ENCODE peak calls at places on chromosomes 7 and 10, in six cellular contexts. B is neural progenitor cell; V is left lung; Z is effector memory CD4-positive, alpha-beta T cell; A is Panc1; U is naive thymus-derived CD4-positive, alpha-beta T cell. D is an unnamed sample. For H3K27me3, the result is how much of the 10 kb centered on the place peaks cover.

GRCh38 chr7:105742787-105743186 is 133.6 kb downstream of the ATXN7L1 start:
- DNase-seq in B (no peak), V (no peak), Z (no peak), A (no peak), U (no peak), D (no peak)

GRCh38 chr7:138699661-138700060 is 1.5 kb downstream of the SVOPL start:
- DNase-seq in B (no peak), V (no peak), Z (no peak), A (no peak), U (no peak), D (no peak)

GRCh38 chr10:13945760-13946460 is 359.1 kb downstream of the PRPF18 start:
- DNase-seq in B (no peak), V (no peak), Z (no peak), A (no peak), U (no peak), D (no peak)

GRCh38 chr10:59387951-59388431 is 25.6 kb upstream of the FAM13C start:
- DNase-seq in B (peak), V (no peak), Z (no peak), A (no peak), U (no peak), D (no peak)

GRCh38 chr10:15168296-15168780 is at the start of gene NMT2:
- DNase-seq in B (peak), V (peak), Z (no peak), A (no peak), U (peak), D (peak)

GRCh38 chr7:45211066-45211465 is 53.5 kb downstream of the RAMP3 start:
- DNase-seq in B (no peak), V (no peak), Z (no peak), A (no peak), U (no peak), D (no peak)

GRCh38 chr7:131957338-131958025 is 401.1 kb upstream of the PODXL start:
- DNase-seq in B (no peak), V (no peak), Z (no peak), A (no peak), U (no peak), D (no peak)

GRCh38 chr7:51027256-51028127 is 244.8 kb upstream of the GRB10 start:
- DNase-seq in B (no peak), V (no peak), Z (no peak), A (no peak), U (no peak), D (no peak)

GRCh38 chr7:77797734-77798393 is 370 bp downstream of the TMEM60 start:
- DNase-seq in B (peak), V (peak), Z (no peak), A (no peak), U (no peak), D (no peak)

GRCh38 chr7:28596245-28596935 is 184.1 kb downstream of the CREB5 start:
- DNase-seq in B (no peak), V (no peak), Z (no peak), A (no peak), U (no peak), D (no peak)

GRCh38 chr10:47268696-47269095 is 31.3 kb upstream of the GDF10 start:
- DNase-seq in B (no peak), V (no peak), Z (no peak), A (no peak), U (no peak), D (no peak)

GRCh38 chr7:42672339-42672990 is 239.4 kb downstream of the C7orf25 start:
- DNase-seq in B (no peak), V (no peak), Z (no peak), A (no peak), U (no peak), D (no peak)

GRCh38 chr10:16944081-16944922 is 127.1 kb upstream of the RSU1 start:
- DNase-seq in B (no peak), V (no peak), Z (no peak), A (no peak), U (no peak), D (no peak)

GRCh38 chr10:16902606-16903005 is 85.4 kb upstream of the RSU1 start:
- DNase-seq in B (no peak), V (no peak), Z (no peak), A (no peak), U (no peak), D (no peak)

GRCh38 chr10:75695994-75696393 is 264.6 kb downstream of the LRMDA start:
- DNase-seq in B (no peak), V (no peak), Z (no peak), A (no peak), U (no peak), D (no peak)

GRCh38 chr7:99155207-99155606 is 11.3 kb upstream of the SMURF1 start:
- DNase-seq in B (no peak), V (no peak), Z (no peak), A (no peak), U (no peak), D (no peak)

GRCh38 chr7:101450064-101450463 is 87.4 kb downstream of the COL26A1 start:
- DNase-seq in B (no peak), V (no peak), Z (no peak), A (no peak), U (no peak), D (no peak)

GRCh38 chr10:114499120-114499519 is 94.8 kb upstream of the AFAP1L2 start:
- DNase-seq in B (no peak), V (no peak), Z (no peak), A (no peak), U (no peak), D (no peak)

GRCh38 chr7:38973760-38974159 is 3.9 kb upstream of the POU6F2 start:
- DNase-seq in B (no peak), V (no peak), Z (no peak), A (no peak), U (no peak), D (no peak)

DNA sequence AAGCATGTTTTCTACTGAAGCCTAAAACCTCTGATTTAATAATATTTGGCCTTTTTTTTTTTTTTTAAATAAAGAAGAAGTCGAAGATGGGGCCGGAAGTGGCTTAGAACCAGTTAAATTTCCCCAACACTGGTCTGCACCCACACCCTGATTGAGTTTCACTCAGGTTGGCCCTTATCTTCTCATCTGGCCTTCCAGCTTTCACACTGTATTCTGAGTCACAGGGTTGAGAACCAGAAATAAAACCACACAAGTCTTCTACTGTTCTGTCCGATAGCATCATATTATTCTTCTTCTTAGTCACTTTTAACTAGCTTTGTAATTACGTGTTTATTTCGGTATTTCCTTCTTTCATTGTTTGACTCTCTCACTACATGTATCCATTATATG is 9.9 kb downstream of the ZNF365 start:
- DNase-seq in B (no peak), V (no peak), Z (peak), A (peak), U (no peak), D (peak)
- H3K27me3 ChIP-seq in B (under half), V (under half), Z (under half), A (under half), U (under half), D (under half)

GRCh38 chr10:71372882-71373495 is 23.7 kb upstream of the CDH23 start:
- DNase-seq in B (no peak), V (no peak), Z (no peak), A (no peak), U (no peak), D (peak)
- H3K27me3 ChIP-seq in B (under half), V (under half), Z (under half), A (under half), U (under half), D (under half)

GRCh38 chr7:142279616-142280015 is 21.8 kb upstream of the PRSS58 start:
- DNase-seq in B (no peak), V (no peak), Z (no peak), A (no peak), U (no peak), D (no peak)
- H3K27me3 ChIP-seq in B (under half), V (under half), Z (under half), A (under half), U (under half), D (under half)

GRCh38 chr7:27242580-27243339 is at the start of gene EVX1:
- DNase-seq in B (peak), V (no peak), Z (no peak), A (no peak), U (peak), D (no peak)
- H3K27me3 ChIP-seq in B (half or more), V (half or more), Z (half or more), A (under half), U (under half), D (under half)

GRCh38 chr10:84198206-84198915 is 4.0 kb downstream of the CDHR1 start:
- DNase-seq in B (no peak), V (no peak), Z (no peak), A (no peak), U (no peak), D (no peak)
- H3K27me3 ChIP-seq in B (under half), V (half or more), Z (under half), A (under half), U (under half), D (under half)

GRCh38 chr7:157138424-157139141 is at the start of gene UBE3C:
- DNase-seq in B (peak), V (peak), Z (peak), A (peak), U (peak), D (peak)
- H3K27me3 ChIP-seq in B (under half), V (under half), Z (under half), A (under half), U (under half), D (under half)

GRCh38 chr10:101070098-101070497 is 8.3 kb downstream of the KAZALD1 start:
- DNase-seq in B (no peak), V (no peak), Z (no peak), A (no peak), U (no peak), D (no peak)

GRCh38 chr10:101071885-101072433 is 10.2 kb downstream of the KAZALD1 start:
- DNase-seq in B (no peak), V (no peak), Z (no peak), A (no peak), U (no peak), D (no peak)

GRCh38 chr10:101071266-101071884 is 9.6 kb downstream of the KAZALD1 start:
- DNase-seq in B (no peak), V (peak), Z (no peak), A (no peak), U (no peak), D (no peak)

GRCh38 chr10:101073631-101074030 is 11.8 kb downstream of the KAZALD1 start:
- DNase-seq in B (no peak), V (no peak), Z (no peak), A (no peak), U (no peak), D (no peak)

GRCh38 chr10:101072923-101073322 is 11.1 kb downstream of the KAZALD1 start:
- DNase-seq in B (no peak), V (no peak), Z (no peak), A (no peak), U (no peak), D (no peak)
- H3K27me3 ChIP-seq in B (half or more), V (half or more), Z (under half), A (under half), U (under half), D (under half)

DNA sequence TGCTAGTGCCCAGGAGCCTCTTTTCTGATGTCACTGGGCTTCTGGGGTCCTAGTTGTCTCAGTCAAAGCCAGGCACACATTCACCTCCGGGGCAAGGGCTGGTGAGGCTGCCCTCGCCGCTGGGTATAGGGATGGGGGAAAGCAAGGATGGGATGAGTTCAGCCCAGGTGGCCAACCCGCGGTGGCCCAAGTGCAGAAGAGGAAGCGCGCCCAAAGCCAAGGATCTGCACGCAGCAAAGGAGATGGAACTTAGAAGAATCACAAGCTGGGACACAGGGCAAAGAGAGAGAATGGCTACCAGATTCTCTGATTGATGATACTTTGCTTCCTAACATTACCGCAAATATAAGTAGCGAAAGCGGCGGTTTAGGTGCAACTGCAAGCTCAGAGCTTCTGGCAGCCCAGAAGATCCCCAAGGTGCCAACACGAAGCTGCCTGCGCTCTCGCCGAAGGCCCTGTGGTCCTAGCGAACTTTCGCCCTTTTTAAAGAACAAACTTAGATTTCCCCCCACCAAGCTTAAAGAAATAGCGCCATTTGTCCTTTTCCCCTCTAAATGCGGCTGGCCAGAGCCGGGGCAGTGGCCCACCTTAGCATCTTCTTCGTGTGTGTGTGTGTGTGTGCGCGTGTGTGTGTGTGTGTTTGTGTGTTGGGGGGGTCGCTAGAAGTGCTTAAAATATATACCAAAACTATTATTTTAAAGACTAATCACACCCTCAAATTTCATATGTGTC is 911 bp upstream of the MKX start:
- DNase-seq in B (peak), V (no peak), Z (no peak), A (no peak), U (no peak), D (peak)
- H3K27me3 ChIP-seq in B (half or more), V (half or more), Z (half or more), A (under half), U (under half), D (under half)

GRCh38 chr7:157056957-157057902 is 46.8 kb upstream of the MNX1 start:
- DNase-seq in B (no peak), V (no peak), Z (no peak), A (no peak), U (no peak), D (no peak)

GRCh38 chr7:157053118-157053517 is 42.7 kb upstream of the MNX1 start:
- DNase-seq in B (no peak), V (no peak), Z (no peak), A (no peak), U (no peak), D (no peak)

GRCh38 chr7:157058026-157058425 is 47.6 kb upstream of the MNX1 start:
- DNase-seq in B (no peak), V (no peak), Z (no peak), A (no peak), U (no peak), D (no peak)

GRCh38 chr7:157056246-157056645 is 45.8 kb upstream of the MNX1 start:
- DNase-seq in B (no peak), V (no peak), Z (no peak), A (no peak), U (no peak), D (no peak)

GRCh38 chr7:157054927-157055326 is 44.5 kb upstream of the MNX1 start:
- DNase-seq in B (no peak), V (no peak), Z (no peak), A (no peak), U (no peak), D (no peak)
- H3K27me3 ChIP-seq in B (under half), V (half or more), Z (under half), A (under half), U (under half), D (under half)

DNA sequence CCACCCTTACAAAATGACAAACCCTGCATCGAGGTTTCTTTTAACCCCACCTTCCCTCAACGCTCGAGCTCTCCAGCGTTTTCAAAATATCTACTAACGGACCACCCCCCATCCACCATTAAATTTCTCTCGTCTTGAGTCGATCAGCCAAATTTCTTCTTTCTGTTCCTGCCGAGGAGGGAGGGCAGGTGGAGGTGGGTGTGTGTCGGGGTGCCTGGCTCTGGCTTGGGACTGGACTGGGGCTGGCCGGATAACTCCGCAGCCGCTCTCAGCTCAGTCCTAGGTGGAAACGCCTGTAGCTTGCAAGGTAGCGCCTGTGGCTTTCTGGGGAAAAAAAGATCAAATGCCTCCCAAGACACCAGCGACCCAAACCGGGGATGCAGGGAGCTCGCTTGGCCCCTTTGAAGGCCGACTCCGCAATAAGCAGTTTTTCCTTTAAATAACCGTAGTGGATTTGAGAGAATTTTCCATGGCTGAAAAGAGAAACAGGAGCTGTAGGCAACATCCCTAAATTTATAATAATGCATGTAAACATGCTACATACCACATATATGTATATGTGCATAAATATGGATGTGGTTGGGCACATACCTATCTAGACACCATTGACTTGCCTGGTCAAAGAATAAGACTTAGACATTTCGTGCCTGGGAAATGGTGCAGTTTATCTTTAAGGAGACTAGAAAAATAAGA is 1.9 kb upstream of the TMEM178B start:
- DNase-seq in B (peak), V (no peak), Z (no peak), A (no peak), U (no peak), D (no peak)
- H3K27me3 ChIP-seq in B (half or more), V (half or more), Z (under half), A (under half), U (under half), D (under half)

D was measured in GM06990.